ENCODE peak calls at places on chromosomes 7 and 10, in five cellular contexts. U is lower leg skin, T is GM20000, L is progenitor cell of endocrine pancreas, S is fibroblast of pulmonary artery. G is an unnamed sample.
A peak's percentile ranks its signal among the peaks of the same experiment; 100 is the strongest.

GRCh38 chr7:34762769-34763168 is 104.8 kb downstream of the NPSR1 start:
- DNase-seq in L (no peak), S (peak; percentile 4), U (no peak), T (no peak), G (no peak)

GRCh38 chr7:100879685-100880261 is 4.9 kb downstream of the SRRT start:
- DNase-seq in U (no peak), L (no peak), T (no peak), S (no peak), G (no peak)

GRCh38 chr10:69815099-69815498 is 13.4 kb downstream of the COL13A1 start:
- DNase-seq in U (no peak), L (no peak), S (no peak), T (no peak), G (no peak)

GRCh38 chr7:100691676-100692577 is 2.1 kb downstream of the GIGYF1 start:
- DNase-seq in T (peak; percentile 91), L (peak; percentile 79), U (peak; percentile 96), S (peak; percentile 73), G (peak; percentile 67)

GRCh38 chr10:105247831-105248499 is 606.9 kb downstream of the SORCS3 start:
- DNase-seq in L (no peak), U (no peak), S (no peak), T (no peak), G (no peak)

GRCh38 chr10:16611037-16611436 is 89.4 kb upstream of the C1QL3 start:
- DNase-seq in T (no peak), L (no peak), S (peak; percentile 3), U (peak; percentile 67), G (no peak)

GRCh38 chr7:146319625-146320024 is 203.0 kb downstream of the CNTNAP2 start:
- DNase-seq in S (no peak), L (no peak), U (no peak), T (no peak), G (no peak)

GRCh38 chr10:95268438-95268837 is 22.4 kb downstream of the PDLIM1 start:
- DNase-seq in U (no peak), T (no peak), S (peak; percentile 98), L (no peak), G (no peak)

GRCh38 chr10:128178319-128178937 is 52.2 kb upstream of the MKI67 start:
- DNase-seq in L (no peak), U (peak; percentile 57), T (peak; percentile 36), S (peak; percentile 29), G (no peak)

GRCh38 chr7:31979690-31980330 is 90.4 kb downstream of the PDE1C start:
- DNase-seq in S (no peak), L (no peak), T (no peak), U (no peak), G (no peak)

GRCh38 chr7:44801890-44802289 is 5.4 kb downstream of the PPIA start:
- DNase-seq in S (peak; percentile 22), T (no peak), U (no peak), L (no peak), G (no peak)

GRCh38 chr10:28254290-28254985 is 48.4 kb downstream of the MPP7 start:
- DNase-seq in S (peak; percentile 25), T (no peak), U (no peak), L (no peak), G (no peak)

GRCh38 chr10:43373461-43373860 is 2.0 kb downstream of the FXYD4 start:
- DNase-seq in T (no peak), U (no peak), S (no peak), L (no peak), G (no peak)

GRCh38 chr10:109115179-109115578 is 808.1 kb downstream of the XPNPEP1 start:
- DNase-seq in U (no peak), T (no peak), L (no peak), S (no peak), G (no peak)

GRCh38 chr7:154770962-154771361 is 232.0 kb downstream of the PAXIP1 start:
- DNase-seq in L (no peak), T (no peak), S (no peak), U (peak; percentile 43), G (no peak)

GRCh38 chr10:111525696-111526095 is 448.9 kb downstream of the ADRA2A start:
- DNase-seq in U (no peak), S (no peak), T (no peak), L (no peak), G (no peak)

GRCh38 chr7:36084485-36085091 is 68.5 kb upstream of the EEPD1 start:
- DNase-seq in U (peak; percentile 69), L (peak; percentile 24), T (no peak), S (peak; percentile 45), G (no peak)

GRCh38 chr10:116699783-116700150 is 42.6 kb downstream of the HSPA12A start:
- DNase-seq in S (no peak), T (no peak), L (no peak), U (no peak), G (no peak)

GRCh38 chr10:34522542-34522941 is 292.6 kb downstream of the PARD3 start:
- DNase-seq in L (no peak), T (peak; percentile 32), S (peak; percentile 58), U (no peak), G (no peak)
- TF ChIP-seq CTCF in L (no peak), T (peak; percentile 33), S (peak; percentile 51), U (no peak), G (no peak)

GRCh38 chr10:3904419-3904975 is 119.5 kb upstream of the KLF6 start:
- DNase-seq in L (no peak), T (no peak), U (no peak), S (no peak), G (no peak)

GRCh38 chr10:3902809-3903410 is 117.9 kb upstream of the KLF6 start:
- DNase-seq in U (no peak), L (no peak), T (no peak), S (peak; percentile 47), G (no peak)

GRCh38 chr10:3902054-3902808 is 117.2 kb upstream of the KLF6 start:
- DNase-seq in L (no peak), U (no peak), S (peak; percentile 55), T (peak; percentile 72), G (peak; percentile 30)

GRCh38 chr10:3898821-3899220 is 113.8 kb upstream of the KLF6 start:
- DNase-seq in S (no peak), U (no peak), L (no peak), T (no peak), G (no peak)

GRCh38 chr10:3901370-3901769 is 116.4 kb upstream of the KLF6 start:
- DNase-seq in S (no peak), L (no peak), U (no peak), T (no peak), G (no peak)
- TF ChIP-seq CTCF in S (no peak), L (no peak), U (no peak), T (no peak), G (no peak)

GRCh38 chr7:110948280-110948679 is 142.6 kb upstream of the LRRN3 start:
- DNase-seq in U (no peak), S (no peak), T (no peak), L (no peak), G (no peak)
- TF ChIP-seq CTCF in U (no peak), S (no peak), T (no peak), L (no peak), G (no peak)

GRCh38 chr10:29961351-29961750 is 98.0 kb downstream of the JCAD start:
- DNase-seq in L (no peak), S (no peak), U (no peak), T (no peak), G (no peak)
- TF ChIP-seq CTCF in L (no peak), S (no peak), U (no peak), T (no peak), G (no peak)

GRCh38 chr7:131509781-131510180 is 46.6 kb downstream of the PODXL start:
- DNase-seq in L (no peak), T (no peak), U (peak; percentile 68), S (no peak), G (no peak)
- TF ChIP-seq CTCF in L (no peak), T (no peak), U (no peak), S (no peak), G (no peak)